ENCODE peak calls at places on chromosome 1, in nine cellular contexts. O is astrocyte of the cerebellum, Q is fibroblast of lung, J is AG04450, D is NB4, A is AG04449, P is pancreas, Z is neural progenitor cell, E is WTC11. K is an unnamed sample.

GRCh38 chr1:36484099-36484498 is 1.4 kb upstream of the CSF3R start:
- DNase-seq in O (no peak), Q (no peak), J (no peak), D (no peak), A (no peak), P (no peak), Z (no peak), E (no peak), K (no peak)

GRCh38 chr1:168621356-168621755 is 45.0 kb downstream of the XCL1 start:
- DNase-seq in O (no peak), Q (peak), J (no peak), D (no peak), A (no peak), P (no peak), Z (peak), E (no peak), K (no peak)

GRCh38 chr1:234186037-234186688 is 187.1 kb upstream of the COA6 start:
- DNase-seq in O (peak), Q (peak), J (no peak), D (no peak), A (no peak), P (no peak), Z (no peak), E (no peak), K (no peak)

GRCh38 chr1:5999711-6000443 is 7.7 kb upstream of the NPHP4 start:
- DNase-seq in O (no peak), Q (no peak), J (no peak), D (no peak), A (no peak), P (no peak), Z (no peak), E (peak), K (no peak)

GRCh38 chr1:63981408-63981773 is 207.6 kb downstream of the ROR1 start:
- DNase-seq in O (no peak), Q (no peak), J (no peak), D (no peak), A (no peak), P (peak), Z (no peak), E (no peak), K (no peak)

GRCh38 chr1:13786541-13786940 is 86.6 kb downstream of the PRDM2 start:
- DNase-seq in O (no peak), Q (no peak), J (no peak), D (no peak), A (no peak), P (no peak), Z (no peak), E (no peak), K (no peak)

GRCh38 chr1:63729227-63729620 is 44.6 kb upstream of the ROR1 start:
- DNase-seq in O (no peak), Q (peak), J (no peak), D (no peak), A (no peak), P (no peak), Z (no peak), E (no peak), K (no peak)

GRCh38 chr1:153945131-153945794 is 1.3 kb downstream of the DENND4B start:
- DNase-seq in O (no peak), Q (peak), J (no peak), D (peak), A (no peak), P (peak), Z (peak), E (no peak), K (no peak)

GRCh38 chr1:26529655-26530539 is at the start of gene RPS6KA1:
- DNase-seq in O (no peak), Q (peak), J (no peak), D (peak), A (no peak), P (peak), Z (peak), E (peak), K (no peak)

GRCh38 chr1:119828266-119828665 is 17.0 kb upstream of the REG4 start:
- DNase-seq in O (no peak), Q (no peak), J (peak), D (no peak), A (no peak), P (no peak), Z (no peak), E (no peak), K (no peak)

GRCh38 chr1:211642870-211643269 is 32.6 kb downstream of the NEK2 start:
- DNase-seq in O (no peak), Q (no peak), J (no peak), D (no peak), A (no peak), P (no peak), Z (no peak), E (no peak), K (no peak)

GRCh38 chr1:206021008-206021795 is 2.5 kb downstream of the CTSE start:
- DNase-seq in O (no peak), Q (no peak), J (no peak), D (no peak), A (no peak), P (no peak), Z (no peak), E (no peak), K (no peak)

GRCh38 chr1:121417289-121417955 is 232.6 kb downstream of the SRGAP2C start:
- DNase-seq in O (no peak), Q (peak), J (no peak), D (peak), A (no peak), P (no peak), Z (no peak), E (no peak), K (no peak)

GRCh38 chr1:39411526-39411925 is 79.9 kb upstream of the BMP8A start:
- DNase-seq in O (no peak), Q (peak), J (no peak), D (no peak), A (no peak), P (no peak), Z (no peak), E (no peak), K (no peak)

GRCh38 chr1:94798054-94798453 is 22.1 kb upstream of the SLC44A3 start:
- DNase-seq in O (no peak), Q (no peak), J (no peak), D (no peak), A (no peak), P (no peak), Z (no peak), E (no peak), K (no peak)

GRCh38 chr1:42529724-42530161 is 66.7 kb downstream of the CCDC30 start:
- DNase-seq in O (peak), Q (peak), J (no peak), D (no peak), A (peak), P (no peak), Z (no peak), E (no peak), K (no peak)

GRCh38 chr1:1255627-1256026 is 9.1 kb upstream of the C1QTNF12 start:
- DNase-seq in O (no peak), Q (no peak), J (no peak), D (no peak), A (no peak), P (no peak), Z (no peak), E (no peak), K (no peak)

GRCh38 chr1:156258859-156259258 is 11.0 kb upstream of the PAQR6 start:
- DNase-seq in O (no peak), Q (no peak), J (no peak), D (no peak), A (no peak), P (no peak), Z (no peak), E (no peak), K (no peak)

GRCh38 chr1:219507432-219507831 is 105.5 kb downstream of the ZC3H11B start:
- DNase-seq in O (no peak), Q (no peak), J (no peak), D (no peak), A (no peak), P (no peak), Z (no peak), E (no peak), K (peak)

GRCh38 chr1:112317556-112317955 is 78.5 kb upstream of the CTTNBP2NL start:
- DNase-seq in O (no peak), Q (no peak), J (no peak), D (no peak), A (no peak), P (no peak), Z (no peak), E (no peak), K (no peak)

GRCh38 chr1:204213668-204214662 is at the start of gene GOLT1A:
- DNase-seq in O (peak), Q (peak), J (peak), D (peak), A (peak), P (peak), Z (peak), E (peak), K (peak)
- TF ChIP-seq CTCF in O (peak), Q (peak), J (peak), D (peak), A (peak), P (no peak), Z (peak), E (peak), K (peak)

DNA sequence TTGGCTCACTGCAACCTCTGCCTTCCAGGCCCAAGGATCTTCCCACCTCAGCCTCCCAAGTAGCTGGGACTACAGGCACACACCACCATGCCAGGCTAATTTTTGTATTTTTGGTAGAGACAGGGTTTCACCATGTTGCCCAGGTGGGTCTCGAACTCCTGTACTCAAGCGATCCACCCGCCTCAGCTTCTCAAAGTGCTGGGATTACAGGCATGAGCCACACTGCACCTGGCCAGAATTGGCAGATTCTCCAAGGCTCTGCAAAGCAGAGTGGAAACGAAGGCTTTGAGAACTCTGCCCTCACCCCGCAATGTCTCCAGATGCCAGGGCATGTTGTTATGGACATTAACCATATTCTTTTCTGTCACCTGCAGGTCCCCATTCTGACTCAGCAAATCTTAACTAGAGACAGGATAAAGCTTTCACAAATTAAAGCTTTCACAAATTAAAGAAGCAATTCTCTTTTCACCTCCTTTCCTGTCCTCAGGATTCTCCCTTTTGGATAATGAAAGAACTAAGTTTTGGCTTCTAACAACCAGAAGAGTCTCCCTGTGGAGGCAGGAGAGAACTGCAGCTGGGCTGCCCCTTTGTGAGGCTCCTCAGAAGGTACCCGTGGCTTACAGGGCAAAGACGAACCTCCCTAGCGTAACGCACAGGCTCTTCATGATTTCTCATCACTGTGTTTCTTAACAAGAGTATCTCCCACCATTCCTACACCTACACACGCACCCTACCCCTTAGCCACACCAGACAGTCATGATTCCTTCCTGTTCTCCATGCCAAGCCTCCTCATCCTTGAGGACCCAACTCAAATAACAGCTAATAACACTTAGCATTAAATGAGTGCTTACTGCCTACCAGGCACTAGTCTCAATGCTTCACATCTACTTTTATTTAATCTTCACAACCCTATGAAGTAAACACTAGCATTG is 29.8 kb downstream of the GPA33 start:
- DNase-seq in O (no peak), Q (no peak), J (no peak), D (peak), A (no peak), P (no peak), Z (peak), E (no peak), K (no peak)
- TF ChIP-seq CTCF in O (peak), Q (peak), J (peak), D (peak), A (peak), P (no peak), Z (peak), E (no peak), K (no peak)

GRCh38 chr1:40786995-40787705 is 3.6 kb downstream of the KCNQ4 start:
- DNase-seq in O (no peak), Q (no peak), J (no peak), D (no peak), A (no peak), P (no peak), Z (no peak), E (no peak), K (no peak)
- TF ChIP-seq CTCF in O (no peak), Q (no peak), J (no peak), D (no peak), A (no peak), P (no peak), Z (no peak), E (no peak), K (no peak)

GRCh38 chr1:114670083-114671010 is 498 bp upstream of the DENND2C start:
- DNase-seq in O (peak), Q (peak), J (peak), D (peak), A (peak), P (peak), Z (peak), E (peak), K (peak)
- TF ChIP-seq CTCF in O (no peak), Q (no peak), J (no peak), D (no peak), A (no peak), P (no peak), Z (no peak), E (no peak), K (no peak)